ENCODE peak calls at places on chromosomes 16 and 17, in four cellular contexts. Q is NCI-H2107, Y is lower leg skin, S is amniotic stem cell. O is an unnamed sample.
A peak's percentile ranks its signal among the peaks of the same experiment; 100 is the strongest.

GRCh38 chr16:66751135-66751991 is at the start of gene DYNC1LI2:
- DNase-seq in Q (peak; percentile 45), Y (peak; percentile 96), S (peak; percentile 44), O (peak; percentile 28)

GRCh38 chr16:66026211-66026610 is 340.3 kb upstream of the CDH5 start:
- DNase-seq in Q (no peak), Y (peak; percentile 37), S (no peak), O (no peak)

GRCh38 chr16:89737341-89738071 is 16.2 kb downstream of the ZNF276 start:
- DNase-seq in Q (no peak), Y (no peak), S (no peak), O (no peak)

GRCh38 chr17:10463402-10463801 is 6.0 kb downstream of the MYH4 start:
- DNase-seq in Q (no peak), Y (no peak), S (no peak), O (no peak)

GRCh38 chr17:65013613-65014391 is 42.7 kb downstream of the GNA13 start:
- DNase-seq in Q (no peak), Y (no peak), S (no peak), O (peak; percentile 60)

GRCh38 chr17:27569257-27569722 is 61.7 kb upstream of the LGALS9 start:
- DNase-seq in Q (no peak), Y (no peak), S (no peak), O (no peak)

GRCh38 chr17:82272495-82273326 is 789 bp downstream of the CSNK1D start:
- DNase-seq in Q (no peak), Y (peak; percentile 90), S (no peak), O (no peak)

GRCh38 chr16:49120631-49121030 is 161.0 kb downstream of the CBLN1 start:
- DNase-seq in Q (no peak), Y (no peak), S (no peak), O (no peak)

GRCh38 chr17:45107286-45107685 is 25.0 kb downstream of the PLCD3 start:
- DNase-seq in Q (no peak), Y (no peak), S (no peak), O (no peak)

GRCh38 chr17:35046740-35047283 is 16.7 kb downstream of the RFFL start:
- DNase-seq in Q (no peak), Y (no peak), S (no peak), O (no peak)

GRCh38 chr16:75329933-75330332 is 78.5 kb upstream of the BCAR1 start:
- DNase-seq in Q (no peak), Y (no peak), S (no peak), O (no peak)

GRCh38 chr17:6796887-6797490 is 21.0 kb downstream of the FBXO39 start:
- DNase-seq in Q (no peak), Y (no peak), S (no peak), O (no peak)

GRCh38 chr17:43006639-43007551 is at the start of gene IFI35:
- DNase-seq in Q (peak; percentile 21), Y (peak; percentile 98), S (peak; percentile 17), O (peak; percentile 75)

GRCh38 chr16:19808061-19808621 is 76.5 kb downstream of the GPRC5B start:
- DNase-seq in Q (no peak), Y (no peak), S (no peak), O (no peak)

GRCh38 chr17:57870283-57870635 is 20.4 kb upstream of the MRPS23 start:
- DNase-seq in Q (no peak), Y (no peak), S (no peak), O (no peak)

GRCh38 chr17:80891096-80892018 is 100.3 kb upstream of the CHMP6 start:
- DNase-seq in Q (peak; percentile 43), Y (no peak), S (peak; percentile 65), O (peak; percentile 30)

GRCh38 chr16:30049871-30050270 is 15.7 kb upstream of the ALDOA start:
- DNase-seq in Q (no peak), Y (no peak), S (no peak), O (no peak)

GRCh38 chr17:52606590-52606989 is 448.1 kb upstream of the CA10 start:
- DNase-seq in Q (no peak), Y (no peak), S (no peak), O (no peak)

GRCh38 chr17:9824797-9825338 is 856 bp upstream of the GLP2R start:
- DNase-seq in Q (no peak), Y (no peak), S (no peak), O (no peak)

GRCh38 chr17:50372222-50372621 is 762 bp downstream of the MRPL27 start:
- DNase-seq in Q (no peak), Y (no peak), S (no peak), O (no peak)

GRCh38 chr16:16158741-16159374 is 64.4 kb downstream of the ABCC6 start:
- DNase-seq in Q (no peak), Y (no peak), S (no peak), O (no peak)

GRCh38 chr17:53142890-53143289 is 679.8 kb upstream of the KIF2B start:
- DNase-seq in Q (no peak), Y (no peak), S (no peak), O (no peak)

GRCh38 chr17:14337596-14338079 is 36.8 kb downstream of the HS3ST3B1 start:
- DNase-seq in Q (no peak), Y (no peak), S (no peak), O (no peak)

GRCh38 chr17:83125515-83126274 is 46.3 kb downstream of the METRNL start:
- DNase-seq in Q (no peak), Y (peak; percentile 95), S (no peak), O (no peak)

GRCh38 chr16:10971560-10971961 is 27.2 kb downstream of the CLEC16A start:
- DNase-seq in Q (peak; percentile 66), Y (no peak), S (peak; percentile 80), O (peak; percentile 93)

GRCh38 chr16:7921360-7921759 is 588.7 kb downstream of the RBFOX1 start:
- DNase-seq in Q (no peak), Y (no peak), S (no peak), O (no peak)

GRCh38 chr16:27925612-27926011 is 137.9 kb downstream of the GSG1L start:
- DNase-seq in Q (no peak), Y (no peak), S (no peak), O (no peak)

GRCh38 chr16:22427556-22427955 is 53.1 kb upstream of the CDR2 start:
- DNase-seq in Q (no peak), Y (peak; percentile 61), S (no peak), O (no peak)

GRCh38 chr16:28279006-28279405 is 13.3 kb upstream of the SBK1 start:
- DNase-seq in Q (no peak), Y (no peak), S (no peak), O (no peak)

GRCh38 chr17:78974635-78975591 is 4.8 kb downstream of the LGALS3BP start:
- DNase-seq in Q (no peak), Y (peak; percentile 96), S (no peak), O (peak; percentile 79)

GRCh38 chr16:4293822-4294457 is 21.1 kb upstream of the TFAP4 start:
- DNase-seq in Q (peak; percentile 51), Y (no peak), S (peak; percentile 72), O (peak; percentile 69)

GRCh38 chr16:87707097-87707496 is 58.7 kb downstream of the KLHDC4 start:
- DNase-seq in Q (no peak), Y (no peak), S (no peak), O (no peak)

GRCh38 chr17:47694018-47694817 is at the start of gene TBKBP1:
- DNase-seq in Q (no peak), Y (no peak), S (no peak), O (no peak)

GRCh38 chr16:23469814-23470213 is 16.8 kb upstream of the COG7 start:
- DNase-seq in Q (peak; percentile 62), Y (no peak), S (no peak), O (no peak)

GRCh38 chr16:78584213-78584860 is 484.9 kb downstream of the WWOX start:
- DNase-seq in Q (no peak), Y (no peak), S (no peak), O (no peak)

GRCh38 chr17:79954281-79955166 is 81.1 kb downstream of the TBC1D16 start:
- DNase-seq in Q (no peak), Y (peak; percentile 79), S (no peak), O (no peak)

GRCh38 chr17:83200746-83201145 is 121.3 kb downstream of the METRNL start:
- DNase-seq in Q (no peak), Y (peak; percentile 80), S (no peak), O (no peak)

GRCh38 chr16:67945392-67945933 is 1.5 kb upstream of the LCAT start:
- DNase-seq in Q (no peak), Y (no peak), S (no peak), O (no peak)

GRCh38 chr16:17921357-17921978 is 415.1 kb downstream of the NPIPA8 start:
- DNase-seq in Q (no peak), Y (no peak), S (no peak), O (no peak)